ENCODE peak calls at places on chromosomes 7 and 10, in five cellular contexts. One of them, this sample, is unnamed.

GRCh38 chr10:29811751-29812427 is 177.1 kb upstream of the SVIL start:
- DNase-seq in RWPE1: peak
- DNase-seq in epithelial cell of proximal tubule: peak
- DNase-seq in CD4-positive, alpha-beta T cell: no peak
- DNase-seq in heart left ventricle: peak
- DNase-seq in this sample: peak

GRCh38 chr7:107982463-107982862 is 20.5 kb downstream of the LAMB1 start:
- DNase-seq in heart left ventricle: no peak
- DNase-seq in epithelial cell of proximal tubule: no peak
- DNase-seq in CD4-positive, alpha-beta T cell: no peak
- DNase-seq in RWPE1: no peak
- DNase-seq in this sample: no peak

GRCh38 chr7:92994889-92995288 is 122.9 kb downstream of the SAMD9 start:
- DNase-seq in epithelial cell of proximal tubule: no peak
- DNase-seq in CD4-positive, alpha-beta T cell: no peak
- DNase-seq in RWPE1: no peak
- DNase-seq in heart left ventricle: no peak
- DNase-seq in this sample: no peak

GRCh38 chr10:60236869-60237524 is 152.7 kb downstream of the ANK3 start:
- DNase-seq in epithelial cell of proximal tubule: no peak
- DNase-seq in RWPE1: no peak
- DNase-seq in heart left ventricle: peak
- DNase-seq in CD4-positive, alpha-beta T cell: no peak
- DNase-seq in this sample: no peak

GRCh38 chr7:116512524-116513188 is 12.2 kb upstream of the CAV1 start:
- DNase-seq in epithelial cell of proximal tubule: no peak
- DNase-seq in heart left ventricle: no peak
- DNase-seq in RWPE1: no peak
- DNase-seq in CD4-positive, alpha-beta T cell: no peak
- DNase-seq in this sample: peak

GRCh38 chr7:1705856-1706255 is 35.8 kb downstream of the ELFN1 start:
- DNase-seq in heart left ventricle: no peak
- DNase-seq in epithelial cell of proximal tubule: no peak
- DNase-seq in CD4-positive, alpha-beta T cell: no peak
- DNase-seq in RWPE1: no peak
- DNase-seq in this sample: no peak

GRCh38 chr7:2803342-2803692 is 40.8 kb downstream of the GNA12 start:
- DNase-seq in epithelial cell of proximal tubule: no peak
- DNase-seq in RWPE1: no peak
- DNase-seq in heart left ventricle: no peak
- DNase-seq in CD4-positive, alpha-beta T cell: no peak
- DNase-seq in this sample: no peak

GRCh38 chr7:44469461-44469860 is 21.0 kb downstream of the NUDCD3 start:
- DNase-seq in RWPE1: no peak
- DNase-seq in heart left ventricle: no peak
- DNase-seq in CD4-positive, alpha-beta T cell: no peak
- DNase-seq in epithelial cell of proximal tubule: no peak
- DNase-seq in this sample: no peak

GRCh38 chr10:126262971-126263370 is 125.3 kb downstream of the ADAM12 start:
- DNase-seq in epithelial cell of proximal tubule: peak
- DNase-seq in RWPE1: no peak
- DNase-seq in heart left ventricle: no peak
- DNase-seq in CD4-positive, alpha-beta T cell: no peak
- DNase-seq in this sample: no peak

GRCh38 chr10:101959349-101959916 is 96.5 kb downstream of the ARMH3 start:
- DNase-seq in heart left ventricle: no peak
- DNase-seq in RWPE1: no peak
- DNase-seq in epithelial cell of proximal tubule: no peak
- DNase-seq in CD4-positive, alpha-beta T cell: no peak
- DNase-seq in this sample: no peak

GRCh38 chr10:35011771-35012191 is 78.4 kb downstream of the CUL2 start:
- DNase-seq in epithelial cell of proximal tubule: no peak
- DNase-seq in CD4-positive, alpha-beta T cell: peak
- DNase-seq in heart left ventricle: no peak
- DNase-seq in RWPE1: no peak
- DNase-seq in this sample: no peak

GRCh38 chr7:35617076-35617475 is 77.9 kb downstream of the HERPUD2 start:
- DNase-seq in CD4-positive, alpha-beta T cell: no peak
- DNase-seq in RWPE1: no peak
- DNase-seq in heart left ventricle: no peak
- DNase-seq in epithelial cell of proximal tubule: no peak
- DNase-seq in this sample: no peak

GRCh38 chr7:72077776-72078175 is 334.4 kb downstream of the CALN1 start:
- DNase-seq in heart left ventricle: no peak
- DNase-seq in RWPE1: no peak
- DNase-seq in CD4-positive, alpha-beta T cell: no peak
- DNase-seq in epithelial cell of proximal tubule: no peak
- DNase-seq in this sample: no peak

GRCh38 chr10:119755446-119755845 is 29.6 kb downstream of the INPP5F start:
- DNase-seq in heart left ventricle: no peak
- DNase-seq in RWPE1: no peak
- DNase-seq in CD4-positive, alpha-beta T cell: no peak
- DNase-seq in epithelial cell of proximal tubule: no peak
- DNase-seq in this sample: no peak

GRCh38 chr7:55545496-55545895 is 26.8 kb downstream of the VOPP1 start:
- DNase-seq in epithelial cell of proximal tubule: peak
- DNase-seq in heart left ventricle: no peak
- DNase-seq in CD4-positive, alpha-beta T cell: no peak
- DNase-seq in RWPE1: peak
- DNase-seq in this sample: peak

GRCh38 chr10:85612378-85612775 is 754.2 kb downstream of the GRID1 start:
- DNase-seq in epithelial cell of proximal tubule: no peak
- DNase-seq in CD4-positive, alpha-beta T cell: peak
- DNase-seq in heart left ventricle: no peak
- DNase-seq in RWPE1: no peak
- DNase-seq in this sample: no peak

GRCh38 chr7:15016726-15017125 is 114.2 kb upstream of the DGKB start:
- DNase-seq in CD4-positive, alpha-beta T cell: no peak
- DNase-seq in epithelial cell of proximal tubule: peak
- DNase-seq in heart left ventricle: no peak
- DNase-seq in RWPE1: peak
- DNase-seq in this sample: peak

GRCh38 chr7:46754135-46754730 is 827.7 kb downstream of the TNS3 start:
- DNase-seq in RWPE1: peak
- DNase-seq in epithelial cell of proximal tubule: no peak
- DNase-seq in heart left ventricle: no peak
- DNase-seq in CD4-positive, alpha-beta T cell: no peak
- DNase-seq in this sample: peak

GRCh38 chr7:44547536-44548221 is 6.5 kb upstream of the NPC1L1 start:
- DNase-seq in epithelial cell of proximal tubule: no peak
- DNase-seq in RWPE1: no peak
- DNase-seq in heart left ventricle: no peak
- DNase-seq in CD4-positive, alpha-beta T cell: no peak
- DNase-seq in this sample: peak

GRCh38 chr7:97090761-97091353 is 26.6 kb upstream of the SDHAF3 start:
- DNase-seq in epithelial cell of proximal tubule: no peak
- DNase-seq in CD4-positive, alpha-beta T cell: no peak
- DNase-seq in heart left ventricle: no peak
- DNase-seq in RWPE1: no peak
- DNase-seq in this sample: no peak

GRCh38 chr7:86644282-86645173 is 819 bp downstream of the GRM3 start:
- DNase-seq in epithelial cell of proximal tubule: no peak
- DNase-seq in RWPE1: no peak
- DNase-seq in CD4-positive, alpha-beta T cell: no peak
- DNase-seq in heart left ventricle: no peak
- DNase-seq in this sample: no peak

GRCh38 chr7:17054206-17054605 is 172.4 kb upstream of the AGR3 start:
- DNase-seq in RWPE1: no peak
- DNase-seq in CD4-positive, alpha-beta T cell: no peak
- DNase-seq in heart left ventricle: no peak
- DNase-seq in epithelial cell of proximal tubule: no peak
- DNase-seq in this sample: no peak

GRCh38 chr10:100740476-100741341 is 4.7 kb upstream of the PAX2 start:
- DNase-seq in heart left ventricle: no peak
- DNase-seq in epithelial cell of proximal tubule: no peak
- DNase-seq in CD4-positive, alpha-beta T cell: no peak
- DNase-seq in RWPE1: no peak
- DNase-seq in this sample: no peak

GRCh38 chr7:143398616-143399015 is 10.0 kb downstream of the EPHA1 start:
- DNase-seq in RWPE1: no peak
- DNase-seq in CD4-positive, alpha-beta T cell: no peak
- DNase-seq in epithelial cell of proximal tubule: no peak
- DNase-seq in heart left ventricle: no peak
- DNase-seq in this sample: no peak

GRCh38 chr7:10122573-10123100 is 851.0 kb upstream of the PHF14 start:
- DNase-seq in CD4-positive, alpha-beta T cell: no peak
- DNase-seq in heart left ventricle: peak
- DNase-seq in RWPE1: no peak
- DNase-seq in epithelial cell of proximal tubule: no peak
- DNase-seq in this sample: no peak

GRCh38 chr7:128035712-128036111 is 4.5 kb upstream of the LRRC4 start:
- DNase-seq in epithelial cell of proximal tubule: no peak
- DNase-seq in RWPE1: no peak
- DNase-seq in CD4-positive, alpha-beta T cell: no peak
- DNase-seq in heart left ventricle: no peak
- DNase-seq in this sample: peak

GRCh38 chr7:137760111-137760510 is 86.7 kb downstream of the DGKI start:
- DNase-seq in epithelial cell of proximal tubule: no peak
- DNase-seq in heart left ventricle: no peak
- DNase-seq in CD4-positive, alpha-beta T cell: no peak
- DNase-seq in RWPE1: no peak
- DNase-seq in this sample: no peak

GRCh38 chr10:112949875-112950507 is at the start of gene TCF7L2:
- DNase-seq in heart left ventricle: peak
- DNase-seq in RWPE1: peak
- DNase-seq in epithelial cell of proximal tubule: peak
- DNase-seq in CD4-positive, alpha-beta T cell: peak
- DNase-seq in this sample: peak

DNA sequence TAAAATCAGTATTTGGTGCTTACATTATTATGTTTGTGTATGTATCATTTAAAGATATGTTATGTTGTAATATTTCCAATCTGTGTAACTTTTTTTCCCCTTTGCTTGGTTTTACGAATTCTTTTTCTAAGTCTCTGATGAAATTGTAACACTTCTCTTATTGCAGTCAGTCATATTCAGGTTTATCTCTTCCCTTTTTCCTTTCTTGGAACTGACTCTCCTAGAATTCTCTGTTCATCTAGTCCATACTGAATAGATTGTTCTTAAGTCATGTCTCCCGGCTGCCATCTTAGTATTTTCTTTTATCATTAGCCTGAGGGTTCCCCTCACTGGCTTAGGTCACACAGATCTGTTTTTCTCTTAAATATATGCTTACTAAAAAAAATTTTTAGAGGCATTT is 44.6 kb downstream of the PHTF2 start:
- DNase-seq in CD4-positive, alpha-beta T cell: no peak
- DNase-seq in RWPE1: no peak
- DNase-seq in epithelial cell of proximal tubule: no peak
- DNase-seq in heart left ventricle: no peak
- DNase-seq in this sample: no peak
- TF ChIP-seq CTCF in CD4-positive, alpha-beta T cell: no peak
- TF ChIP-seq CTCF in RWPE1: no peak
- TF ChIP-seq CTCF in epithelial cell of proximal tubule: no peak
- TF ChIP-seq CTCF in heart left ventricle: no peak
- TF ChIP-seq CTCF in this sample: no peak

GRCh38 chr10:43944742-43945730 is 296.4 kb upstream of the ZNF32 start:
- DNase-seq in RWPE1: no peak
- DNase-seq in epithelial cell of proximal tubule: no peak
- DNase-seq in CD4-positive, alpha-beta T cell: no peak
- DNase-seq in heart left ventricle: peak
- DNase-seq in this sample: no peak

GRCh38 chr10:43949351-43949750 is 300.7 kb upstream of the ZNF32 start:
- DNase-seq in CD4-positive, alpha-beta T cell: no peak
- DNase-seq in heart left ventricle: no peak
- DNase-seq in RWPE1: no peak
- DNase-seq in epithelial cell of proximal tubule: no peak
- DNase-seq in this sample: no peak

GRCh38 chr10:43945908-43946307 is 297.2 kb upstream of the ZNF32 start:
- DNase-seq in RWPE1: no peak
- DNase-seq in CD4-positive, alpha-beta T cell: no peak
- DNase-seq in epithelial cell of proximal tubule: no peak
- DNase-seq in heart left ventricle: peak
- DNase-seq in this sample: no peak

GRCh38 chr10:43943825-43944360 is 295.2 kb upstream of the ZNF32 start:
- DNase-seq in RWPE1: no peak
- DNase-seq in CD4-positive, alpha-beta T cell: no peak
- DNase-seq in heart left ventricle: no peak
- DNase-seq in epithelial cell of proximal tubule: no peak
- DNase-seq in this sample: no peak

DNA sequence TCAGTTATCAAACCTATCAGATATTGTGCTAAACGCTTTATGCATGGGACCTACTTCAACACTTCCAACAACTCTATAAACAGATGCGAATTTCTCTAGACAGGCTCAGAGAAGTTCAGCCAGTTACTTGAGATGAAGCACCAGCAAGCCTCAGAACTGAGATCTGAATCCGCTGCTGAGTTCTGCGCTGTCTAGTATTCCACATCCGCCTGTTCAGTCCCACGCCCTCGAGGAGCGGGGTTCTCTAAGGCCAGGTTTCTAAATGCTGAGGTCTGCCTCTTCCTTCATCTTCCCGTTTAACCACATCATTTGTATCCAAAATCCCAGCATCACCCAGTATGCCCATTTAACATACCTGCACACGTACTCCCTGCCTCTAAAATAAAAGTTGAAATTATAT is 297.8 kb upstream of the ZNF32 start:
- DNase-seq in CD4-positive, alpha-beta T cell: no peak
- DNase-seq in heart left ventricle: no peak
- DNase-seq in epithelial cell of proximal tubule: no peak
- DNase-seq in RWPE1: no peak
- DNase-seq in this sample: no peak
- TF ChIP-seq CTCF in CD4-positive, alpha-beta T cell: no peak
- TF ChIP-seq CTCF in heart left ventricle: no peak
- TF ChIP-seq CTCF in epithelial cell of proximal tubule: no peak
- TF ChIP-seq CTCF in RWPE1: no peak
- TF ChIP-seq CTCF in this sample: no peak

GRCh38 chr7:151439855-151440798 is at the start of gene CRYGN:
- DNase-seq in epithelial cell of proximal tubule: no peak
- DNase-seq in CD4-positive, alpha-beta T cell: no peak
- DNase-seq in RWPE1: no peak
- DNase-seq in heart left ventricle: no peak
- DNase-seq in this sample: no peak
- TF ChIP-seq CTCF in epithelial cell of proximal tubule: no peak
- TF ChIP-seq CTCF in CD4-positive, alpha-beta T cell: no peak
- TF ChIP-seq CTCF in RWPE1: no peak
- TF ChIP-seq CTCF in heart left ventricle: no peak
- TF ChIP-seq CTCF in this sample: no peak

GRCh38 chr7:50628469-50629084 is 63.4 kb upstream of the DDC start:
- DNase-seq in CD4-positive, alpha-beta T cell: no peak
- DNase-seq in heart left ventricle: no peak
- DNase-seq in RWPE1: no peak
- DNase-seq in epithelial cell of proximal tubule: no peak
- DNase-seq in this sample: no peak
- TF ChIP-seq CTCF in CD4-positive, alpha-beta T cell: no peak
- TF ChIP-seq CTCF in heart left ventricle: no peak
- TF ChIP-seq CTCF in RWPE1: no peak
- TF ChIP-seq CTCF in epithelial cell of proximal tubule: no peak
- TF ChIP-seq CTCF in this sample: no peak